ENCODE peak calls at places on chromosomes 5 and 9, in six cellular contexts. P, X, M, T, U and Y are unnamed samples.

GRCh38 chr5:177301503-177302165 is 1.9 kb downstream of the RAB24 start:
- DNase-seq in P (no peak), X (no peak), M (peak), T (no peak), U (no peak), Y (no peak)

GRCh38 chr9:76116913-76117312 is 226.4 kb downstream of the PCSK5 start:
- DNase-seq in P (peak), X (peak), M (no peak), T (no peak), U (no peak), Y (no peak)

GRCh38 chr9:76086521-76086920 is 196.0 kb downstream of the PCSK5 start:
- DNase-seq in P (no peak), X (peak), M (no peak), T (peak), U (no peak), Y (no peak)

GRCh38 chr9:65411901-65412300 is 126.9 kb upstream of the FOXD4L5 start:
- DNase-seq in P (no peak), X (no peak), M (no peak), T (no peak), U (no peak), Y (no peak)

GRCh38 chr9:134024393-134024792 is 888 bp upstream of the BRD3OS start:
- DNase-seq in P (no peak), X (no peak), M (no peak), T (no peak), U (no peak), Y (no peak)

GRCh38 chr9:98332405-98332831 is 77.0 kb upstream of the TBC1D2 start:
- DNase-seq in P (no peak), X (peak), M (no peak), T (no peak), U (no peak), Y (no peak)

GRCh38 chr9:96129698-96130097 is 172.3 kb downstream of the HSD17B3 start:
- DNase-seq in P (no peak), X (no peak), M (no peak), T (no peak), U (no peak), Y (no peak)

GRCh38 chr5:124664287-124664686 is 82.2 kb downstream of the ZNF608 start:
- DNase-seq in P (no peak), X (no peak), M (no peak), T (no peak), U (no peak), Y (no peak)

GRCh38 chr9:76624381-76625048 is 139.7 kb upstream of the PCA3 start:
- DNase-seq in P (no peak), X (no peak), M (no peak), T (peak), U (no peak), Y (no peak)

GRCh38 chr9:3828495-3828894 is 302.7 kb upstream of the RFX3 start:
- DNase-seq in P (no peak), X (peak), M (no peak), T (peak), U (no peak), Y (no peak)

GRCh38 chr5:66440202-66440680 is 156.0 kb upstream of the MAST4 start:
- DNase-seq in P (peak), X (peak), M (peak), T (peak), U (peak), Y (no peak)

GRCh38 chr5:140317859-140318258 is 15.0 kb upstream of the PFDN1 start:
- DNase-seq in P (no peak), X (peak), M (no peak), T (peak), U (no peak), Y (no peak)

GRCh38 chr5:127290019-127290945 is at the start of gene MEGF10:
- DNase-seq in P (peak), X (peak), M (peak), T (peak), U (no peak), Y (peak)

GRCh38 chr5:32443541-32444190 is 874 bp downstream of the ZFR start:
- DNase-seq in P (peak), X (peak), M (peak), T (peak), U (peak), Y (peak)

GRCh38 chr5:81336528-81336927 is 35.1 kb downstream of the ZCCHC9 start:
- DNase-seq in P (no peak), X (no peak), M (no peak), T (peak), U (no peak), Y (no peak)

GRCh38 chr9:128933731-128934130 is 12.9 kb downstream of the PHYHD1 start:
- DNase-seq in P (peak), X (no peak), M (no peak), T (no peak), U (peak), Y (no peak)

GRCh38 chr9:115596743-115597080 is 478.8 kb upstream of the TNC start:
- DNase-seq in P (no peak), X (no peak), M (no peak), T (no peak), U (no peak), Y (no peak)
- H3K4me3 ChIP-seq in P (no peak), X (peak), M (no peak), T (peak), U (no peak), Y (no peak)

GRCh38 chr9:118985851-118986250 is 383.4 kb downstream of the BRINP1 start:
- DNase-seq in P (no peak), X (no peak), M (no peak), T (no peak), U (no peak), Y (no peak)

GRCh38 chr9:118991366-118992285 is 377.6 kb downstream of the BRINP1 start:
- DNase-seq in P (no peak), X (no peak), M (no peak), T (no peak), U (no peak), Y (no peak)

GRCh38 chr9:118992813-118993747 is 376.2 kb downstream of the BRINP1 start:
- DNase-seq in P (no peak), X (no peak), M (peak), T (no peak), U (no peak), Y (no peak)

GRCh38 chr9:118987167-118987566 is 382.1 kb downstream of the BRINP1 start:
- DNase-seq in P (no peak), X (no peak), M (no peak), T (no peak), U (no peak), Y (no peak)

GRCh38 chr9:118990949-118991348 is 378.3 kb downstream of the BRINP1 start:
- DNase-seq in P (no peak), X (no peak), M (no peak), T (no peak), U (no peak), Y (no peak)
- H3K4me3 ChIP-seq in P (no peak), X (no peak), M (no peak), T (no peak), U (no peak), Y (no peak)

DNA sequence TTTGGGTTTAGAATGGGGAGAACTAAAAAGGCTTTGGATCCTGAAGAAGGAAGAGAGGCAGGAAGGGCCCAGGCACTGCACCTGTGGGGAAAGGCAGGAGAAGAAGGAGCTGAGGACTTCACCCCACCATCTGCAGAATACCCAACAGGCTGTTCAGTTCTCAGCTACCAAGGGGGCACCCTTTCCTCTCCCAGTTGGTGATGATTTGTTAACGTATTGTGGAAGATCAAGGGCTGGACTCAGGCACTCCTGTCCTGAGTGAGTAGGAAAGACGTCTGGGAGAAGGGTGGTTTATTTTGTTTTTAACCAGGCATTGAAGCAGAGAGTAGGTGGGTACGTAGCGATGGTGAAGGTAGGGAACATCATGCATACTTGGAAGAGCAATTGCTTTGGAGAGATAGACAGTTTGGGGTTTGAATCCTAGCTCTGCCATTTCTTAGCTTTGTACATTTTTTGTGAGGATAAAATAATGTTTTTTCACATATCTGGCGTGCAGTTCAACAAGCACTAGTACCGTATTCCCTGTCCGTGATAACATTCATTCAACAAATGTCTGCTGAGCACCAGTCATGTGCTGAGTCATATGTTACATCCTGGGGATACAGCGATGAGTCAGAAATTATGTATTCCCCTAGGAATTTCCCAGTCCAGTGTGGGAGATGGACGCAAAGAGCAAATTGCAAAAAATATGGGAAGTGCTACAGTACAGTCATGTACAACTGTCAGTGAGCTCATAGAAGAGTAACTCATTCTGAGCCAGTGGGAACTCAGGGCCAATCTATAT is 2.1 kb downstream of the MSANTD3 start:
- DNase-seq in P (no peak), X (peak), M (peak), T (peak), U (no peak), Y (peak)
- H3K4me3 ChIP-seq in P (no peak), X (peak), M (no peak), T (peak), U (no peak), Y (no peak)

GRCh38 chr5:41511241-41511640 is 840 bp upstream of the PLCXD3 start:
- DNase-seq in P (no peak), X (no peak), M (no peak), T (no peak), U (no peak), Y (no peak)

GRCh38 chr5:41509399-41510175 is 814 bp downstream of the PLCXD3 start:
- DNase-seq in P (no peak), X (no peak), M (no peak), T (no peak), U (peak), Y (no peak)

GRCh38 chr5:41508186-41508585 is 2.2 kb downstream of the PLCXD3 start:
- DNase-seq in P (no peak), X (no peak), M (no peak), T (no peak), U (no peak), Y (no peak)

GRCh38 chr5:41508696-41509398 is 1.6 kb downstream of the PLCXD3 start:
- DNase-seq in P (no peak), X (peak), M (no peak), T (no peak), U (no peak), Y (no peak)

DNA sequence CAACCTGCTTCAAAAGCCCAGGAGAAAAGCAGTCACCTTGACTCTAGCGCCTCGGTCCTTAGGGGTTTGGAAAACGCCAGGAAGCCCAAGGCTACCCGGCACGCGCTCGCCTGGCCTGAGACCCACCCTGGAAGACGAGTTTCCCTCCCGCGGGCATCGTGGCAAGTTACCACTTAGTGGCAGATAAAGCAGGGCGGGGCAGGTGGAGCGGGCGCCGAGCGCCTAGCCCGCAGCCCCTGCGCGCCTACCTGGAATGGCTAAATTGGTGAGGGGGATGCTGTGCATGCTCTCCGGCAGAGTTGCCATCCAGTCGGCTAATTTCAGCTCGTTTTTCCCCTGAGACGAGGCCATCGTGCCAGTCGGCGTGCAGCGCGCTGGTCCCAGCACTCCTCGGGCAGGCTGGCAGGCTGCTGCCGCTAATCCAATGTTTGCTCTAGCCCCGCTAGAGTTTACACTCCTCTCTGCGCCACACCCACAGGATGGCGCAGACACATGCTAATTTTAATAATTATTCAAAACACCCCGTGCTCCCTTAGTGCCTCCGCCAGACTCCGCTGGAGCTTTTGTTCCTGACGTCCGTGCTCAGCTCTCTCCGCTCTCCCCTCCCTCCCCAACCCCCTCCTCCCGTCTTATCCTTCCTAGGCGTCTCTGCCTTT is at the start of gene PLCXD3:
- DNase-seq in P (no peak), X (peak), M (peak), T (no peak), U (peak), Y (no peak)
- H3K4me3 ChIP-seq in P (peak), X (peak), M (no peak), T (peak), U (peak), Y (no peak)

GRCh38 chr5:135553688-135554462 is 18.1 kb upstream of the NEUROG1 start:
- DNase-seq in P (no peak), X (peak), M (peak), T (peak), U (no peak), Y (no peak)
- H3K4me3 ChIP-seq in P (no peak), X (no peak), M (no peak), T (no peak), U (no peak), Y (no peak)

GRCh38 chr5:172452398-172453205 is 1.7 kb downstream of the SH3PXD2B start:
- DNase-seq in P (no peak), X (peak), M (peak), T (peak), U (no peak), Y (no peak)
- H3K4me3 ChIP-seq in P (peak), X (peak), M (peak), T (peak), U (peak), Y (no peak)

GRCh38 chr9:136329211-136329627 is 1.9 kb downstream of the GPSM1 start:
- DNase-seq in P (no peak), X (no peak), M (no peak), T (peak), U (no peak), Y (no peak)
- H3K4me3 ChIP-seq in P (no peak), X (peak), M (no peak), T (peak), U (peak), Y (no peak)

GRCh38 chr9:116274293-116274692 is 120.7 kb downstream of the PAPPA start:
- DNase-seq in P (no peak), X (peak), M (no peak), T (peak), U (no peak), Y (peak)

GRCh38 chr9:116278326-116278725 is 124.7 kb downstream of the PAPPA start:
- DNase-seq in P (no peak), X (peak), M (no peak), T (peak), U (no peak), Y (no peak)

GRCh38 chr9:116275418-116276295 is 122.1 kb downstream of the PAPPA start:
- DNase-seq in P (no peak), X (peak), M (no peak), T (peak), U (no peak), Y (no peak)

GRCh38 chr9:116279230-116279629 is 125.6 kb downstream of the PAPPA start:
- DNase-seq in P (no peak), X (peak), M (no peak), T (peak), U (no peak), Y (no peak)

GRCh38 chr9:116276651-116277121 is 123.1 kb downstream of the PAPPA start:
- DNase-seq in P (no peak), X (no peak), M (no peak), T (peak), U (no peak), Y (no peak)
- H3K4me3 ChIP-seq in P (no peak), X (no peak), M (no peak), T (no peak), U (no peak), Y (no peak)